ENCODE peak calls at places on chromosomes 2 and 18, in six cellular contexts. One of them, this sample, is unnamed. For H3K9me3, the result is how much of the 10 kb centered on the place peaks cover.

GRCh38 chr2:133139847-133140533 is 428.3 kb downstream of the NCKAP5 start:
- DNase-seq in lower lobe of right lung: no peak
- DNase-seq in CD8-positive, alpha-beta T cell: no peak
- DNase-seq in HAP-1: peak
- DNase-seq in upper lobe of right lung: no peak
- DNase-seq in WERI-Rb-1: no peak
- DNase-seq in this sample: peak

GRCh38 chr2:147989809-147990403 is 30.6 kb downstream of the ORC4 start:
- DNase-seq in CD8-positive, alpha-beta T cell: no peak
- DNase-seq in WERI-Rb-1: no peak
- DNase-seq in upper lobe of right lung: no peak
- DNase-seq in HAP-1: peak
- DNase-seq in lower lobe of right lung: no peak
- DNase-seq in this sample: no peak

GRCh38 chr2:41928593-41928992 is 119.2 kb upstream of the PKDCC start:
- DNase-seq in HAP-1: no peak
- DNase-seq in lower lobe of right lung: no peak
- DNase-seq in upper lobe of right lung: no peak
- DNase-seq in WERI-Rb-1: no peak
- DNase-seq in CD8-positive, alpha-beta T cell: no peak
- DNase-seq in this sample: no peak

GRCh38 chr2:31207790-31208189 is 9.5 kb downstream of the CAPN14 start:
- DNase-seq in upper lobe of right lung: no peak
- DNase-seq in WERI-Rb-1: no peak
- DNase-seq in HAP-1: no peak
- DNase-seq in lower lobe of right lung: no peak
- DNase-seq in CD8-positive, alpha-beta T cell: no peak
- DNase-seq in this sample: no peak

GRCh38 chr2:88181511-88181910 is 11.4 kb downstream of the THNSL2 start:
- DNase-seq in lower lobe of right lung: no peak
- DNase-seq in HAP-1: no peak
- DNase-seq in upper lobe of right lung: no peak
- DNase-seq in WERI-Rb-1: no peak
- DNase-seq in CD8-positive, alpha-beta T cell: no peak
- DNase-seq in this sample: no peak

GRCh38 chr2:215965532-215966152 is 47.7 kb downstream of the MREG start:
- DNase-seq in lower lobe of right lung: no peak
- DNase-seq in WERI-Rb-1: no peak
- DNase-seq in HAP-1: no peak
- DNase-seq in CD8-positive, alpha-beta T cell: no peak
- DNase-seq in upper lobe of right lung: no peak
- DNase-seq in this sample: no peak

GRCh38 chr2:225814554-225814953 is 415.0 kb downstream of the NYAP2 start:
- DNase-seq in upper lobe of right lung: no peak
- DNase-seq in WERI-Rb-1: no peak
- DNase-seq in HAP-1: no peak
- DNase-seq in lower lobe of right lung: no peak
- DNase-seq in CD8-positive, alpha-beta T cell: no peak
- DNase-seq in this sample: no peak

GRCh38 chr2:219025637-219026585 is 15.4 kb downstream of the CFAP65 start:
- DNase-seq in lower lobe of right lung: no peak
- DNase-seq in CD8-positive, alpha-beta T cell: no peak
- DNase-seq in HAP-1: no peak
- DNase-seq in upper lobe of right lung: no peak
- DNase-seq in WERI-Rb-1: no peak
- DNase-seq in this sample: no peak

GRCh38 chr2:11830708-11831301 is 84.4 kb downstream of the LPIN1 start:
- DNase-seq in HAP-1: no peak
- DNase-seq in CD8-positive, alpha-beta T cell: no peak
- DNase-seq in upper lobe of right lung: no peak
- DNase-seq in lower lobe of right lung: no peak
- DNase-seq in WERI-Rb-1: no peak
- DNase-seq in this sample: no peak

GRCh38 chr2:227132986-227133385 is 31.0 kb downstream of the COL4A4 start:
- DNase-seq in lower lobe of right lung: no peak
- DNase-seq in CD8-positive, alpha-beta T cell: no peak
- DNase-seq in HAP-1: no peak
- DNase-seq in upper lobe of right lung: no peak
- DNase-seq in WERI-Rb-1: no peak
- DNase-seq in this sample: no peak

GRCh38 chr2:17539596-17539992 is 902 bp upstream of the VSNL1 start:
- DNase-seq in WERI-Rb-1: peak
- DNase-seq in CD8-positive, alpha-beta T cell: no peak
- DNase-seq in HAP-1: no peak
- DNase-seq in upper lobe of right lung: no peak
- DNase-seq in lower lobe of right lung: no peak
- DNase-seq in this sample: no peak

GRCh38 chr2:138742446-138743057 is 37.6 kb downstream of the NXPH2 start:
- DNase-seq in lower lobe of right lung: no peak
- DNase-seq in CD8-positive, alpha-beta T cell: no peak
- DNase-seq in HAP-1: no peak
- DNase-seq in WERI-Rb-1: no peak
- DNase-seq in upper lobe of right lung: no peak
- DNase-seq in this sample: no peak

GRCh38 chr2:12556762-12557161 is 160.0 kb upstream of the TRIB2 start:
- DNase-seq in lower lobe of right lung: no peak
- DNase-seq in WERI-Rb-1: no peak
- DNase-seq in upper lobe of right lung: no peak
- DNase-seq in HAP-1: no peak
- DNase-seq in CD8-positive, alpha-beta T cell: no peak
- DNase-seq in this sample: no peak

GRCh38 chr2:7145707-7146106 is 228.5 kb downstream of the RNF144A start:
- DNase-seq in HAP-1: no peak
- DNase-seq in upper lobe of right lung: no peak
- DNase-seq in lower lobe of right lung: no peak
- DNase-seq in WERI-Rb-1: no peak
- DNase-seq in CD8-positive, alpha-beta T cell: no peak
- DNase-seq in this sample: peak

GRCh38 chr2:170886391-170886790 is 42.7 kb upstream of the GORASP2 start:
- DNase-seq in HAP-1: no peak
- DNase-seq in WERI-Rb-1: no peak
- DNase-seq in upper lobe of right lung: no peak
- DNase-seq in CD8-positive, alpha-beta T cell: no peak
- DNase-seq in lower lobe of right lung: no peak
- DNase-seq in this sample: no peak

GRCh38 chr2:137952586-137953129 is 11.6 kb upstream of the HNMT start:
- DNase-seq in upper lobe of right lung: no peak
- DNase-seq in HAP-1: no peak
- DNase-seq in lower lobe of right lung: no peak
- DNase-seq in WERI-Rb-1: no peak
- DNase-seq in CD8-positive, alpha-beta T cell: no peak
- DNase-seq in this sample: no peak

GRCh38 chr2:217935901-217936684 is 66.7 kb downstream of the TNS1 start:
- DNase-seq in lower lobe of right lung: peak
- DNase-seq in WERI-Rb-1: no peak
- DNase-seq in CD8-positive, alpha-beta T cell: no peak
- DNase-seq in HAP-1: no peak
- DNase-seq in upper lobe of right lung: no peak
- DNase-seq in this sample: no peak

DNA sequence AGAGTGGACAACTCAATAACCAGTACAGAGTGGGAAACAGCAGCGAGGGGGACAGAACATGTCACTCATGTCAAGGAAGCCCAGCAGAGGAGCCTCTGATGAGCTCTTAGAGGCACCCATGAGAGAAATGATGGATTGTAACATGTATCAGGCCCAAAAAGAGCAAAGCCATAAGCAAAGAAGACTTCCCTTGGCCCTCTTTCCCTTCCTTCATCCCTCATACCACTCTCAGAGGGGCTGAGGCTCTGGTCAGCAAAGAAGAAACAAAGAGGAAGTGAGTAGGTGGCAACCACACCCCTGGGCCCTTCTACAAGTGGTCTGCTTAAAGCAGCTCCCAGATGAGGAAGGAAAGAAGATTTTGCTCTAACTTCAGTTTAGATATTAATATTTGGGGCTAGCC is 112.8 kb downstream of the CDC42EP3 start:
- DNase-seq in upper lobe of right lung: no peak
- DNase-seq in CD8-positive, alpha-beta T cell: no peak
- DNase-seq in lower lobe of right lung: peak
- DNase-seq in WERI-Rb-1: no peak
- DNase-seq in HAP-1: no peak
- DNase-seq in this sample: no peak
- H3K4me3 ChIP-seq in upper lobe of right lung: no peak
- H3K4me3 ChIP-seq in CD8-positive, alpha-beta T cell: no peak
- H3K4me3 ChIP-seq in lower lobe of right lung: no peak
- H3K4me3 ChIP-seq in WERI-Rb-1: no peak
- H3K4me3 ChIP-seq in HAP-1: no peak
- H3K4me3 ChIP-seq in this sample: no peak

DNA sequence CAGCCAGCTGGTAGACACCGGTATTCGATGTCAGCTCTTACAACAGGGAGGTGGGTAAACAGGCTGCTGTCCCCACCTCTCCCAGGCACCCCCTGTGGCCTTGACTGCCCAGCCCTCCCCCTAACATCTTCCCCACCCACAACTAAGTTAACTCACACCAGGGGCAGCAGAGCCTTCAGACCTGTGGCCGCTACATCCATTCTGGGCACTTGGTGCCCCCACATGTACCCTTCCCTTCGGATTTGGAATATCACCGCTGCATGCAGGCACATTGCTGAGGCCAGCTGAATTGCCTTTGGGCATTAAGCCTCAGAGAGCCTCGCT is 130.3 kb downstream of the MYCN start:
- DNase-seq in WERI-Rb-1: no peak
- DNase-seq in upper lobe of right lung: no peak
- DNase-seq in lower lobe of right lung: no peak
- DNase-seq in CD8-positive, alpha-beta T cell: no peak
- DNase-seq in HAP-1: no peak
- DNase-seq in this sample: no peak
- H3K9me3 ChIP-seq in WERI-Rb-1: under half
- H3K9me3 ChIP-seq in upper lobe of right lung: under half
- H3K9me3 ChIP-seq in lower lobe of right lung: under half
- H3K9me3 ChIP-seq in CD8-positive, alpha-beta T cell: under half
- H3K9me3 ChIP-seq in HAP-1: under half
- H3K9me3 ChIP-seq in this sample: under half

GRCh38 chr2:127733816-127734537 is 32.7 kb downstream of the SFT2D3 start:
- DNase-seq in upper lobe of right lung: no peak
- DNase-seq in WERI-Rb-1: no peak
- DNase-seq in HAP-1: no peak
- DNase-seq in CD8-positive, alpha-beta T cell: no peak
- DNase-seq in lower lobe of right lung: no peak
- DNase-seq in this sample: no peak
- H3K4me3 ChIP-seq in upper lobe of right lung: peak
- H3K4me3 ChIP-seq in WERI-Rb-1: no peak
- H3K4me3 ChIP-seq in HAP-1: no peak
- H3K4me3 ChIP-seq in CD8-positive, alpha-beta T cell: no peak
- H3K4me3 ChIP-seq in lower lobe of right lung: peak
- H3K4me3 ChIP-seq in this sample: no peak

GRCh38 chr18:47903809-47904208 is 26.6 kb downstream of the SMAD2 start:
- DNase-seq in CD8-positive, alpha-beta T cell: no peak
- DNase-seq in WERI-Rb-1: no peak
- DNase-seq in HAP-1: no peak
- DNase-seq in lower lobe of right lung: no peak
- DNase-seq in upper lobe of right lung: no peak
- DNase-seq in this sample: no peak

GRCh38 chr18:47898696-47899095 is 31.8 kb downstream of the SMAD2 start:
- DNase-seq in HAP-1: peak
- DNase-seq in upper lobe of right lung: no peak
- DNase-seq in WERI-Rb-1: no peak
- DNase-seq in CD8-positive, alpha-beta T cell: no peak
- DNase-seq in lower lobe of right lung: no peak
- DNase-seq in this sample: no peak

GRCh38 chr18:47898055-47898454 is 32.4 kb downstream of the SMAD2 start:
- DNase-seq in upper lobe of right lung: no peak
- DNase-seq in lower lobe of right lung: no peak
- DNase-seq in WERI-Rb-1: no peak
- DNase-seq in HAP-1: no peak
- DNase-seq in CD8-positive, alpha-beta T cell: no peak
- DNase-seq in this sample: no peak

GRCh38 chr18:47899107-47899840 is 31.2 kb downstream of the SMAD2 start:
- DNase-seq in WERI-Rb-1: no peak
- DNase-seq in upper lobe of right lung: no peak
- DNase-seq in lower lobe of right lung: no peak
- DNase-seq in CD8-positive, alpha-beta T cell: no peak
- DNase-seq in HAP-1: peak
- DNase-seq in this sample: no peak

DNA sequence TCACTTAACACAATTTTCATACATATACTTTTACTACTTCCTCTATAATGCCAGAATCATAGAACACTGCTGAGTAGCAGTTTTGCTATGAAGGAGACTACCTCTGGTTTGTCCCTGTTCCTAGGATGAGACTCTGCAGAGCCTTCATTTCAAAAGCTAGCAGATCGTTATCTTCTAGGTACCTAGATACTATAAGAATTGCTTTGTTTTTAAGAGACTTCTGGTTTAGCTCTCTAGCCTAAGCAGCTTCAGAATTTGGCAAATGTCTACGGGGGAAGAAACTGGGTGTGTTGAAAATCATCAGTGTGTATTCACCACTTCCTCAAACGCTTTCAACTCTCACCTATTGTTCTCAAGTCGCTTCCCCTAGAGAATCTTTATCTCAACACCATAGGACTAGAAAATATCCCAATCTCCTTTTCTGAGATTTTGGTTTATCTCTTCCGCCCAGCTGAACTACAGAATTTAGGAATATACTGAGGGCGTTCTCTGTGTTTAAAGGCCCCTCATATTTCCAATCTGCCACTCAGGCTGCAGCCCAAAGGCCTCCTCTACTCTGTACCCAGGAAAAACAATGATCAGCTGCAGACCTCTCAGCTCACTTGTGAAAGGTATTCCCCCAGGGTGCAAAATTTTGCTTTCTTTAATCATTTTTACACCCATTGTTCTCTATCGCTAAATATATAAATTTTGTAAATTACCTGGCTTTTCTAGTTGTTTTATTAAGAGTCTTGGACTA is 28.7 kb downstream of the SMAD2 start:
- DNase-seq in HAP-1: no peak
- DNase-seq in WERI-Rb-1: no peak
- DNase-seq in upper lobe of right lung: no peak
- DNase-seq in CD8-positive, alpha-beta T cell: no peak
- DNase-seq in lower lobe of right lung: no peak
- DNase-seq in this sample: no peak
- H3K9me3 ChIP-seq in HAP-1: under half
- H3K9me3 ChIP-seq in WERI-Rb-1: under half
- H3K9me3 ChIP-seq in upper lobe of right lung: under half
- H3K9me3 ChIP-seq in CD8-positive, alpha-beta T cell: under half
- H3K9me3 ChIP-seq in lower lobe of right lung: under half
- H3K9me3 ChIP-seq in this sample: under half

DNA sequence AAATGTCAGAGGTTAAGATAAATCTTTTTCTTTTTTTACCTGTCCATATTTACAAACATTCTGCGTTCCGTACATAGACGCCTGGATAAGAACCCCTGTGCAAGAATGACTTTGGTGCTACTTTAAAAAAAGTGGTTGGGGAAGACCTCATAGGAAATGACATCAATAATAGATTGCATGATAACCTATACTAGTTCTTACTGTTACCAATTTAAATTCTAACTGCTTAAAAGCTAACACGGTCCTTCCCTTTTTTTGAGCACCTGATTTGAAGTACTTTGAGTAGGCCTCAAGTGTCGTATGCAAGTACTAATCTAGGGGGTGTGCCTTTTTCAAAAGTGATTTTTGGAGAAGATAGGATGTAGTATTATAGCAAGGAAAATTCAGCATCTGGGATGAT is 2.1 kb downstream of the SLC39A10 start:
- DNase-seq in HAP-1: no peak
- DNase-seq in lower lobe of right lung: no peak
- DNase-seq in upper lobe of right lung: no peak
- DNase-seq in WERI-Rb-1: no peak
- DNase-seq in CD8-positive, alpha-beta T cell: no peak
- DNase-seq in this sample: no peak
- H3K4me3 ChIP-seq in HAP-1: peak
- H3K4me3 ChIP-seq in lower lobe of right lung: peak
- H3K4me3 ChIP-seq in upper lobe of right lung: peak
- H3K4me3 ChIP-seq in WERI-Rb-1: no peak
- H3K4me3 ChIP-seq in CD8-positive, alpha-beta T cell: peak
- H3K4me3 ChIP-seq in this sample: no peak

This sample was measured in iPS DF 6.9.